ENCODE peak calls at places on chromosomes 11 and 22, in six cellular contexts. Z is AG09309; H is CD8-positive, alpha-beta memory T cell; J is heart left ventricle; I is cardiac muscle cell; O is tibial nerve. A is an unnamed sample.

GRCh38 chr11:61079416-61080150 is 22.7 kb upstream of the CD5 start:
- DNase-seq in O (no peak), H (no peak), J (no peak), I (no peak), Z (no peak), A (no peak)

GRCh38 chr22:19527861-19528417 is 3.7 kb upstream of the CLDN5 start:
- DNase-seq in J (no peak), O (no peak), H (no peak), Z (peak; percentile 4), I (no peak), A (no peak)

GRCh38 chr11:61082161-61082870 is 20.0 kb upstream of the CD5 start:
- DNase-seq in I (no peak), J (no peak), H (no peak), Z (no peak), O (no peak), A (no peak)

GRCh38 chr11:29319231-29319630 is 697.6 kb downstream of the KCNA4 start:
- DNase-seq in Z (no peak), J (no peak), I (no peak), O (no peak), H (no peak), A (no peak)

GRCh38 chr22:22375586-22376351 is 131.2 kb downstream of the VPREB1 start:
- DNase-seq in H (no peak), J (no peak), I (no peak), O (no peak), Z (no peak), A (no peak)

GRCh38 chr11:10414659-10415058 is 40.4 kb upstream of the AMPD3 start:
- DNase-seq in H (no peak), J (peak; percentile 73), I (no peak), O (peak; percentile 26), Z (no peak), A (peak; percentile 59)

GRCh38 chr11:124740277-124740882 is 638 bp downstream of the NRGN start:
- DNase-seq in H (peak; percentile 40), O (no peak), J (peak; percentile 49), I (no peak), Z (no peak), A (no peak)

GRCh38 chr11:77821349-77821851 is 456 bp downstream of the AAMDC start:
- DNase-seq in H (peak; percentile 1), Z (no peak), O (peak; percentile 13), I (peak; percentile 55), J (no peak), A (no peak)

GRCh38 chr11:119339581-119340334 is 925 bp downstream of the C1QTNF5 start:
- DNase-seq in J (peak; percentile 83), Z (no peak), O (peak; percentile 40), I (peak; percentile 87), H (no peak), A (no peak)

GRCh38 chr11:108037636-108038035 is 28.9 kb downstream of the CUL5 start:
- DNase-seq in J (no peak), I (no peak), H (no peak), Z (no peak), O (no peak), A (no peak)

GRCh38 chr11:134468081-134468668 is 56.1 kb upstream of the B3GAT1 start:
- DNase-seq in H (no peak), I (no peak), Z (no peak), J (no peak), O (no peak), A (no peak)

DNA sequence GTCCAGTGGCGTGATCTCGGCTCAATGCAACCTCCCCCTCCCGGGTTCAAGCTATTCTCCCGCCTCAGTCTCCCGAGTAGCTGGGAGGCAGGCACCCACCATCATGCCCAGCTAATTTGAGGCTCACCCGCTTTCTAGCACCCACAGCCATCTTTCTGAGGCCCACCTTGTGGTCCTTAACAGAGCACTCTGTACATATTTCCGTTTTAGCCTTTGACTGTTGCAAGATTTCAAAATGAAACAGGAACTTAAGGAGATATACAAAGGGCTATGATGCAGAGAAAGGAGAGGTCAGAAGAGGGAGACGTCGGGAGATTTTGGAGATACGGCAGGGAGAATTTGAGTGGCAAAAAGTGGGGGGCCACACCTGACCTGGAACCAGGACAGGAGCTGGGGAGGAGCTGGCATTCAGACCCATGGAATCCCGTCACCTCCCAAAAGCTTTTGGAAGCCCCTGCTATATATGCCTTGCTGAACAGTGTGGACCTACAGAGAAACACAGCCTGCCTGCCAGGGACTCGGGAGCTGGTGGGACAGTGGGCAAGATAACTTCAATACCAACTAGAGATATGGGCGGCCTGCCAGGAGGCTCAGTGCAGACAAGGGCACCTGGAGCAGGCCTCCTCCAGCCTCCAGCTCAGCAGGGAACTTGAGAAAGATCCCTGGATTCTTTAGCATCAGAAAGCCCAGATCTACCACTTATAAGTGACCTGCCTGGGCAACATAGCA is 8.0 kb upstream of the CLCF1 start:
- DNase-seq in Z (no peak), I (no peak), O (no peak), H (no peak), J (no peak), A (no peak)
- H3K4me3 ChIP-seq in Z (no peak overlapping the region), I (no peak overlapping the region), O (no peak overlapping the region), H (no peak overlapping the region), J (no peak overlapping the region), A (no peak overlapping the region)

DNA sequence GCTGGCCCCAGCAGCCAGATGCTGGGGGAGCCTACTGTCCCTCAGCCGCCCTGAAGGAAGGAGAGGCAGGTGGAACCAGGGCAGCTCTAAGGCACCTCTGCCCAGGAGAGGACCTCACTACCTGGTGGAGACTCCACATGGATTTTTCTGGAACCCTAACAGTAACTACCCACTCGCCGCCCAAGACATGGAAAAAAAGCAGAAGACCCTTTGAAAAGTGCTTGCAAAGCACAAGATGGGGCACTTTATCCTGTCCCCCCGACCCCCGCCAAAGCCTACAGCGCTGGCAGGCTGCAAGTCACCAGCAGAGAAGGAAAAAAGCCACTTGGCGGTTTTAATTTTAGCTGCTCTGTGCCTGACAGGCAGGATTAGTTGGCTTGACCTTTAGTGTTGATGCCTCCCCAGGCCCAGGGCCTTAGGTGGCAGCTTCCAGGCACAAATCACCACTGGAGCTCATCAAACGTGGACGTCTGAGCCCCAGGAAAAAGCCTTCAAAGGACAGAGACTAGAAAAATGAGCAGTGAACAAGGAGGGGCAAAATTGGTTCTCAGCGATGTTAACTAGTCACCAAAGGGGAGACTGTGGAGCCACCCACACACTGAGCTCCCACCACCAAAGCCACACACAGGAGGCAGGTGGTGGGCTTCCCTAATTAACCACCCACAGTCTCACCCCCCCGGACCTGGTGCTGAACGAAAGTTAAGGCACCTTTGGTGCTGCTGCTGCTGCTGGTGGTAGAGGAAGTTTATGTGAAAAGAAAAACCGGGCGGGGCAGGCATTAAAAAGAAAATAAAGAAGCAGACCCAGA is 4.2 kb upstream of the PYGM start:
- DNase-seq in I (peak; percentile 53), Z (no peak), H (peak; percentile 84), J (no peak), O (no peak), A (no peak)
- H3K4me3 ChIP-seq in I (no peak overlapping the region), Z (no peak overlapping the region), H (peak overlapping the region; percentile 47), J (no peak overlapping the region), O (no peak overlapping the region), A (no peak overlapping the region)

DNA sequence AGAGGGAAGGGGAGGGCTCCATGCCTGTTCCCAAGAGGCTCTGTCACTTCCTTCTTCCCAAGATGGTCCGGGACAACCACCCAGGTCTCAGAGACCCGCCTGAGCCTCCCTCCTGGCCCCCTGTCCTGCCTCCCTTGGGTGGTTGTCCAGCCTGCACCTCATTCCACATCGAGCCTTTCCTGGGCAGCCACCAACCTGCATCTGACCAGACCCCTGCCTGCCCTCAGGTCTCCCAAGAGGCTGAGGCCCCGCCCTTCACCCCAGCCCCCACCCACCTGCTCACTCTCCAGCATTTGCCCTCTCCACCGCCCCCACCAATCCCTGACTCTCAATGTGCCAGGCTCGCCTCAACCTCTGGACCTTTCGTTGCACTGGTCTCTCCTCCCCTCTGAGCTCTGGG is 97.5 kb upstream of the LMO1 start:
- DNase-seq in J (no peak), Z (no peak), O (no peak), H (no peak), I (no peak), A (no peak)
- H3K4me3 ChIP-seq in J (no peak overlapping the region), Z (no peak overlapping the region), O (no peak overlapping the region), H (no peak overlapping the region), I (no peak overlapping the region), A (no peak overlapping the region)

DNA sequence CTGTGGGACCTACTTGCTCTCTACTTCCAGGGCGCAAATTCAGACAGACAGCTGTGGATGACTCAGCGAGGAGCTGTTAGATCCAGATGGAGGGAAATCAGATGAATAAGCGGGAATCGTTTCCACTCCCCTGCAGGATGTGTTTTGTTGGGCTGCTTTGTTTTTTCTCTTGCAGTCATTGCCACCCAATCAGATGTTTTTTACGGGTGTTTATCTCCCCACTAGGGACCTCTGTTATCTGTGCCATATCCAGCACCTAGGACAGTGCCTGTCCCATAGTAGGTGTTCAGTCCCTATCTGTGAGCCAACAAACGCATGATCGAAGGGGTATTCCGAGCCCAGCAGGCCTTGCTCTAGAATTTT is 51.1 kb upstream of the PARVG start:
- DNase-seq in O (no peak), I (no peak), H (no peak), J (no peak), Z (no peak), A (no peak)
- H3K4me3 ChIP-seq in O (no peak overlapping the region), I (no peak overlapping the region), H (no peak overlapping the region), J (no peak overlapping the region), Z (no peak overlapping the region), A (no peak overlapping the region)

GRCh38 chr11:114794048-114794684 is 115.8 kb downstream of the NXPE2 start:
- DNase-seq in I (no peak), Z (no peak), J (no peak), O (no peak), H (no peak), A (no peak)

GRCh38 chr11:114796954-114797721 is 118.8 kb downstream of the NXPE2 start:
- DNase-seq in H (no peak), J (peak; percentile 54), Z (no peak), O (no peak), I (no peak), A (no peak)

DNA sequence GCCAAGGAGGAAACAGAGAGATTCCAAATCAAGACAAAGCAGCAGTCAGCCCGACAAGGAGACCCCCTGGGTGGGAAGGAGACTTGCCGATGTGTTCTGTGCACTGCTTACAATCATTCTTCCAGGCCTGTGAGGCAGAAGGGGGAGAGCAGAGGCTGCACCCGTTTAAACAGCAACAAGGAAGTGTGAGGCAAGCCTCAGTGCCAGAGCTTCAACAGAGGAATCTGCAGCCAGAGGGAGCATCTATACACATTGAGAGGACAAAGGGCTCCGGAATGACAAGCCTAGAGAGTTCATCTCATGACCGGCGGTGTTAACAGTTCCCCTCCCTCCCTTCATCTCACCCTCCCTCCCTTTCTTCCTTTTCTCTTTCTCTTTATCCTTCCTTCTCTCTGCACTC is 121.2 kb downstream of the NXPE2 start:
- DNase-seq in J (no peak), H (no peak), O (no peak), Z (no peak), I (peak; percentile 24), A (no peak)
- H3K4me3 ChIP-seq in J (no peak overlapping the region), H (no peak overlapping the region), O (no peak overlapping the region), Z (no peak overlapping the region), I (no peak overlapping the region), A (no peak overlapping the region)

A was measured in right atrium auricular region.